ENCODE peak calls at places on chromosomes 7 and 10, in six cellular contexts. R, E, D, L, K and W are unnamed samples. For H3K4me1, the result is how much of the 10 kb centered on the place peaks cover.

GRCh38 chr10:109866168-109866994 is 56.9 kb downstream of the XPNPEP1 start:
- DNase-seq in R (peak), E (peak), D (no peak), L (no peak), K (no peak), W (peak)

GRCh38 chr10:52353210-52353609 is 39.1 kb downstream of the DKK1 start:
- DNase-seq in R (no peak), E (no peak), D (no peak), L (no peak), K (no peak), W (no peak)

GRCh38 chr7:108149119-108149518 is 19.0 kb upstream of the LAMB4 start:
- DNase-seq in R (no peak), E (no peak), D (no peak), L (no peak), K (no peak), W (no peak)

GRCh38 chr10:31508234-31508633 is 189.2 kb downstream of the ZEB1 start:
- DNase-seq in R (no peak), E (peak), D (no peak), L (no peak), K (no peak), W (no peak)

GRCh38 chr10:43203491-43204393 is 63.1 kb downstream of the RASGEF1A start:
- DNase-seq in R (no peak), E (no peak), D (no peak), L (no peak), K (no peak), W (no peak)

GRCh38 chr7:157900011-157900410 is 563.2 kb downstream of the DNAJB6 start:
- DNase-seq in R (no peak), E (no peak), D (no peak), L (no peak), K (no peak), W (no peak)

GRCh38 chr7:111012799-111013675 is 77.9 kb upstream of the LRRN3 start:
- DNase-seq in R (no peak), E (no peak), D (no peak), L (no peak), K (no peak), W (no peak)

GRCh38 chr10:93894516-93895378 is 969 bp downstream of the SLC35G1 start:
- DNase-seq in R (no peak), E (peak), D (no peak), L (no peak), K (no peak), W (no peak)

GRCh38 chr7:95430864-95431263 is 4.0 kb downstream of the PON2 start:
- DNase-seq in R (no peak), E (no peak), D (no peak), L (no peak), K (no peak), W (no peak)

GRCh38 chr7:82359426-82359825 is 84.2 kb downstream of the CACNA2D1 start:
- DNase-seq in R (no peak), E (no peak), D (no peak), L (no peak), K (no peak), W (no peak)

GRCh38 chr7:44379366-44380178 is 54.2 kb upstream of the CAMK2B start:
- DNase-seq in R (no peak), E (no peak), D (no peak), L (no peak), K (no peak), W (no peak)

GRCh38 chr10:102310356-102311024 is 65.2 kb downstream of the GBF1 start:
- DNase-seq in R (no peak), E (no peak), D (no peak), L (no peak), K (no peak), W (no peak)

GRCh38 chr10:112421731-112422130 is 25.0 kb downstream of the ZDHHC6 start:
- DNase-seq in R (no peak), E (no peak), D (no peak), L (no peak), K (no peak), W (no peak)

DNA sequence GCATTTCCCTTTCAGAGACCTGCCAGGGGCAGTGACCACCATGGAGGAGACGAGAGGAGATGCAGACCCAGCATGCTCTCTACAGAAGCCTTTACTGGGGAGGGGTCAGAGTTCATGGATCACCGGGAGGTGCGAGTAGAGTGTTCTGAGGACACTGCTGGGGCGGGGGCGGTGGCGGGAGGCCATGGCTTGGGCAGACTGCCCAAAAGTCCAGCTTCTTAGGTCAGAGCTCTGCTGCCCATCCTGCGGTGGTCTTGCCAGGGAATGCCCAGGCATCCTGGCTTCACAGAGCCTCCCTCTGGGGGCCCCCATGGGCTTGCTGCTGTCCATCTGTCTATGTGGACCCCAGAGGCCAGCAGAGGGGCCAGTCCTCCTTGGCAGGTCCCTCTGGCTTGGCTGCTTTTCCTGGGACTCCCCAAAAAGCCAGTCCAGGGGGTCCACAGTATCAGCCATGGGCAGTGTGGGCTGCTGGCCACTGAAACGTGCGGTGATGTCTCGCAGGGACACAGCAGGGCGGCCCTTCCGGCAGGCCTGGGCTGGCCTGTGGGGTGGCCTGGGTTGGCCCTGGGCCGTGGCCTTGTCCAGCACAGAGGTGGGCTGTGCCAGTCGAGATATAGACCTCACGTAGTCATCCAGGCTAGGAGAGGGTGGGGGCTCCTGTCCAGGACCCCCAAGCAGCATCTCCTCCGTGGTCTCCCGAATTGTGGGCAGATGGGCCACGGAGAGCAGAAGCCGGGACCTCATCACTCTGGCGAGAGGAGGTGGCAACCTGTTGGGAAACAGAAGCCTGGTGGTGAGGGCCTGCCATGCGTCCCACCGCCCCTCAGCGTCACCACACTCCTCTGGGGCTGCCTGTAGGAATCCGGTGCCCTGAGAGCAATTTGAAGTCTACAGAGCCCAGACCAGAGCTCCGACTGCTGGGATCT is 1.1 kb downstream of the DEPP1 start:
- DNase-seq in R (no peak), E (peak), D (no peak), L (no peak), K (no peak), W (no peak)
- H3K4me3 ChIP-seq in R (peak), E (peak), D (peak), L (peak), K (peak), W (peak)

DNA sequence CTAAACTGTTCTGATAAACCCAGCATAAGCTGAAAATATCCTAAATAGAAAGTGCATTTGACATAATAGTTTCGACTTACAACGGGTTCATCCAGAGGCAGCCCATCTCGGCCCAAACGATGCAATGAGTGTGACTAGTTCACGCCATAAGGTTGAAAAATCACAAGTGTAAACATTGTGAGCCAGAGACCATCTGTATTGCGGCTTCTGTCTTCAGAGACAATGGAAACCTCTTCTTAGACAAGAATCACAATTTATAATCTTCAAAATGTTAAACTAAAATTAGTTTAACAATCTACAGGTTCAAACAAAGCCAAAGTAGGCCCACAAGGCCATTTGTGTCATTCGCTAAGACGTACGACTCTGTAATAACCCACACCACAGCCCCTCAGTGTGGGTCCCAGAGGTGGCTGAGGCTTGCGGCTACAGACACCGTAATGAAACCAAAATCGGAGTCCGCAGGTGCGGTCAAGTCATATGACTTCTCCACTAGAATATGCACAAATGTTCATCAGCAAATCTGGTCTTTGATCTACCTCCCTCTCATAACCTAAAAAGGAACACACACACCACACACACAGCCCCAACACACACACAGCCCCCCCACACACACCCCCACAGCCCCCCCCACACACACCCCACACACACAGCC is 81.8 kb downstream of the DIP2C start:
- DNase-seq in R (no peak), E (no peak), D (no peak), L (no peak), K (no peak), W (no peak)
- H3K27ac ChIP-seq in R (no peak), E (no peak), D (no peak), L (no peak), K (no peak), W (no peak)

DNA sequence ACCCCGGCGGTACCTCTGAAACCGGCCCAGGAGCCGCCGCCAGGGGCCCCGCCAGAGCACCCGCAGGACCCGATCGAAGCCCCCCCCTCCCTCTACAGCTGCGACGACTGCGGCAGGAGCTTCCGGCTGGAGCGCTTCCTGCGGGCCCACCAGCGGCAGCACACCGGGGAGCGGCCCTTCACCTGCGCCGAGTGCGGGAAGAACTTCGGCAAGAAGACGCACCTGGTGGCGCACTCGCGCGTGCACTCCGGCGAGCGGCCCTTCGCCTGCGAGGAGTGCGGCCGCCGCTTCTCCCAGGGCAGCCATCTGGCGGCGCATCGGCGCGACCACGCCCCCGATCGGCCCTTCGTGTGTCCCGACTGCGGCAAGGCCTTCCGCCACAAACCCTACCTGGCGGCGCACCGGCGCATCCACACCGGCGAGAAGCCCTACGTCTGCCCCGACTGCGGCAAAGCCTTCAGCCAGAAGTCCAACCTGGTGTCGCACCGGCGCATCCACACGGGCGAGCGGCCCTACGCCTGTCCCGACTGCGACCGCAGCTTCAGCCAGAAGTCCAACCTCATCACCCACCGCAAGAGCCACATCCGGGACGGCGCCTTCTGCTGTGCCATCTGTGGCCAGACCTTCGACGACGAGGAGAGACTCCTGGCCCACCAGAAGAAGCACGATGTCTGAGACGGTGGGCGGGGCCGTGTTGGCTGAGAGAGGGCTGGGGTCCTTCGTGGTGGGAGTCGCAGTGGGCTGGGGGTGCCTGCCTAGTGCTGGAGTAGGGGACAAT is 3.8 kb downstream of the REPIN1 start:
- DNase-seq in R (no peak), E (no peak), D (no peak), L (no peak), K (no peak), W (no peak)
- H3K4me1 ChIP-seq in R (under half), E (under half), D (under half), L (under half), K (under half), W (under half)

GRCh38 chr10:98486421-98486820 is 39.7 kb upstream of the HPS1 start:
- DNase-seq in R (no peak), E (no peak), D (no peak), L (no peak), K (no peak), W (no peak)

GRCh38 chr10:98487692-98488091 is 41.0 kb upstream of the HPS1 start:
- DNase-seq in R (no peak), E (no peak), D (no peak), L (no peak), K (no peak), W (no peak)

GRCh38 chr10:98488669-98489430 is 42.1 kb upstream of the HPS1 start:
- DNase-seq in R (no peak), E (no peak), D (peak), L (peak), K (no peak), W (no peak)

GRCh38 chr10:98483658-98484057 is 36.9 kb upstream of the HPS1 start:
- DNase-seq in R (no peak), E (no peak), D (no peak), L (no peak), K (no peak), W (no peak)

GRCh38 chr10:98485959-98486358 is 39.2 kb upstream of the HPS1 start:
- DNase-seq in R (no peak), E (no peak), D (no peak), L (no peak), K (no peak), W (no peak)
- H3K4me3 ChIP-seq in R (no peak), E (no peak), D (no peak), L (no peak), K (no peak), W (no peak)

DNA sequence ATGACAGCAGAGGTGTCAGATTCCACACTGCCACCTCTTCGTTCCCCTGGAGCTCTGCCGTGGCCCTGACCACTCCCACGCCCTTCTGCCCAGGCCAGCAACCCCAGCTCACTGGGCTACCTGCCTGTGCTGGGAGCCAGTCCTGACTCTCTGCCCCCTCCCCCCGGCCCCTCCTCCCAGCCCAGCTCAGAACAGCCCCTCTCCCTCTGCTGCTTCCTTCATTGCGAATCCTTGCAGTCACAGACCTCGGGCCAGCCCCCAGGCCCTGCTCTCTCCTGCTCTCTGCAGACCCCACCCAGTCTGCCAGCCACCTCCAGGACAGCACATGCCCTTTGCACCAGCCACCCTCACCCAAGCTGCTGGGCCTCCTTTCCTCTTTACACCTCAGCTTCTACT is 60.4 kb downstream of the TCERG1L start:
- DNase-seq in R (no peak), E (no peak), D (no peak), L (no peak), K (no peak), W (no peak)
- H3K27ac ChIP-seq in R (no peak), E (no peak), D (no peak), L (no peak), K (no peak), W (no peak)

DNA sequence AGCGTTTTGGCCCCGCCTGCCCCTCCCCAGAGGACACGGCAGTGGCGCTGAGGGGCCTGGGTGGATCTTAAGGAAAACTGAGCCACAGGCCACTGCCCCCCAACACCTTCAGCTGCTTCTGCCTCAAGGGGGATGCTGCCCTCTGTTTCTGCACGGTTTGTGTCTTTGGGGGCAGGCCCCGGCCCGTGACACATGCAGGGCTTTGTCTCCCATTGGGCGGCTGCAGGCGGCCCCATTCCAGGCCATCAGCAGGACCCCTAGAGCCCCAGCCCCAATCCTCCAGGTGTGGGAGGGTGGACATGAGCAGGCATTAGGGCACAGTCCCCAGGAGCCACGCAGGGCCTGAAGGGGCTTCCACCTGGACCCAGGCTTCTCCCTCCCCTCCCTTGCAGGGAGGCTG is 25.3 kb upstream of the PPP2R2D start:
- DNase-seq in R (no peak), E (no peak), D (no peak), L (no peak), K (no peak), W (no peak)
- H3K4me1 ChIP-seq in R (under half), E (under half), D (under half), L (under half), K (under half), W (under half)

GRCh38 chr7:136023134-136023869 is 46.1 kb upstream of the MTPN start:
- DNase-seq in R (no peak), E (no peak), D (no peak), L (no peak), K (no peak), W (no peak)
- H3K4me3 ChIP-seq in R (no peak), E (no peak), D (no peak), L (no peak), K (no peak), W (no peak)

DNA sequence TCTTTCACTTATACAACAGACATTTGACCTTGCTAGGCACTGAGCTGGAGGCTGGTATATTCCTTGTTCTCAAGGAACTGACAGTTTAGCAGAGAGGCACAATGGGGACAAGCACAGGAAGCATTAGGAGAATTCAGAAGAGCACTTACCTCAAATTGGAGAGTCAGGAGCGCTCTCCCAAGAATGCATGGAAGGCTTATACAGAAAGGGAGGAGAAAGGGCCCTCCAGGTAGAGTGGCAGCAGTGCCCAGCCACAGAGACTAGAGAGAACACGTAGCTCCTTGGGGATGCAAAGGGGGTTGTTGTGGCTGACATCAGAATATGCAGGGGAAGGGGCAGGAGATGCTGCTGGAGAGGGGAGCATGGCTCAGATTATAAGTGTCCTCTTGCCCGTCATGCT is 78.2 kb upstream of the MKLN1 start:
- DNase-seq in R (no peak), E (no peak), D (no peak), L (no peak), K (no peak), W (no peak)
- H3K27ac ChIP-seq in R (no peak), E (no peak), D (no peak), L (peak), K (no peak), W (no peak)

GRCh38 chr7:2754912-2755311 is 66.9 kb downstream of the AMZ1 start:
- DNase-seq in R (no peak), E (no peak), D (no peak), L (no peak), K (no peak), W (no peak)

GRCh38 chr7:2757904-2758672 is 70.1 kb downstream of the AMZ1 start:
- DNase-seq in R (peak), E (no peak), D (peak), L (no peak), K (no peak), W (peak)

GRCh38 chr7:2758673-2759603 is 70.9 kb downstream of the AMZ1 start:
- DNase-seq in R (no peak), E (no peak), D (no peak), L (no peak), K (no peak), W (no peak)

GRCh38 chr7:2759736-2760097 is 71.7 kb downstream of the AMZ1 start:
- DNase-seq in R (no peak), E (no peak), D (no peak), L (no peak), K (no peak), W (no peak)

GRCh38 chr7:2757361-2757903 is 69.4 kb downstream of the AMZ1 start:
- DNase-seq in R (peak), E (peak), D (no peak), L (peak), K (peak), W (no peak)
- H3K4me1 ChIP-seq in R (under half), E (under half), D (under half), L (under half), K (half or more), W (under half)

DNA sequence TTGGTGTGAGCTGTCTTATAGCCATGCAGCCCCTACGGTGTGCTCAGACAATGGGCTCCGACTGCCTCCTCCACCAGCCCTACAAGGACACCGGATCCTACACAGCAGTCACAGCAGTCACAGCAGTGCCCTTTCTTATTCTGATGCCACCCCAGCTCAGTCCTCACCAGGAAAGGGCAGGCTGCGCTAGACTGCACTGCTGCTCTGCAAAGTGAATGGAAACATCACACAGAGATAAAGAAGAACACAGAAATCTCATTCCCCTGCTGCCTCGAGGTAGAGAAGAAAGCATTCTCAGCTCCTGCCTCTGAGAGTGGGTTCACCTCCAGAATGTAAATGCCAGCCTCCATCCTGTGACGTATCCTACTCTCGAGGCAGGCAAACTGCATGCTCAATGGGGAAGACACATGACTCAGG is 241.6 kb upstream of the KMT2E start:
- DNase-seq in R (no peak), E (no peak), D (no peak), L (no peak), K (no peak), W (no peak)
- H3K4me3 ChIP-seq in R (no peak), E (no peak), D (no peak), L (no peak), K (no peak), W (no peak)